ENCODE peak calls at places on chromosomes 13 and 19, in six cellular contexts. E, W, B, X, H and G are unnamed samples.

GRCh38 chr19:48290341-48290922 is 20.6 kb downstream of the ZNF114 start:
- DNase-seq in W (no peak), E (no peak), X (peak), B (peak), H (no peak), G (peak)

GRCh38 chr19:21109116-21109515 is 27.1 kb downstream of the ZNF714 start:
- DNase-seq in X (no peak), E (no peak), W (peak), H (no peak), B (no peak), G (peak)

GRCh38 chr13:33543089-33543459 is 257.5 kb upstream of the STARD13 start:
- DNase-seq in W (no peak), E (peak), B (no peak), H (no peak), X (no peak), G (no peak)

GRCh38 chr13:20711301-20712044 is 8.0 kb downstream of the IL17D start:
- DNase-seq in B (no peak), W (no peak), E (no peak), H (no peak), X (peak), G (no peak)

GRCh38 chr13:104253063-104253680 is 1187.0 kb upstream of the SLC10A2 start:
- DNase-seq in W (no peak), H (no peak), B (no peak), X (no peak), E (no peak), G (no peak)

GRCh38 chr13:43116242-43116641 is 92.9 kb downstream of the DNAJC15 start:
- DNase-seq in H (no peak), X (no peak), E (no peak), W (no peak), B (no peak), G (no peak)

GRCh38 chr13:110419391-110419791 is 112.3 kb downstream of the COL4A2 start:
- DNase-seq in H (no peak), E (no peak), X (no peak), W (no peak), B (no peak), G (no peak)

GRCh38 chr19:29528350-29528945 is 2.7 kb downstream of the VSTM2B start:
- DNase-seq in X (peak), W (peak), B (peak), H (peak), E (no peak), G (no peak)

GRCh38 chr19:46373573-46374359 is 26.9 kb downstream of the PPP5C start:
- DNase-seq in X (no peak), H (no peak), W (no peak), B (peak), E (peak), G (no peak)

GRCh38 chr13:49585220-49586157 is at the start of gene RCBTB1:
- DNase-seq in W (peak), E (peak), H (peak), B (peak), X (peak), G (peak)

GRCh38 chr19:48424694-48425219 is 21.0 kb upstream of the GRWD1 start:
- DNase-seq in E (no peak), H (no peak), B (no peak), W (no peak), X (no peak), G (peak)

GRCh38 chr13:46032341-46032740 is 20.2 kb downstream of the ZC3H13 start:
- DNase-seq in B (no peak), W (no peak), H (no peak), X (no peak), E (no peak), G (no peak)

GRCh38 chr19:33392341-33393285 is 19.1 kb downstream of the CEBPG start:
- DNase-seq in E (peak), X (no peak), B (no peak), H (peak), W (no peak), G (no peak)

GRCh38 chr19:18867199-18867598 is 28.8 kb downstream of the CERS1 start:
- DNase-seq in W (no peak), E (no peak), B (no peak), X (no peak), H (no peak), G (no peak)

GRCh38 chr13:21047087-21047486 is 14.3 kb downstream of the LATS2 start:
- DNase-seq in B (no peak), E (no peak), W (no peak), X (no peak), H (no peak), G (no peak)

GRCh38 chr19:50492303-50493052 is 15.8 kb upstream of the GARIN5A start:
- DNase-seq in H (no peak), E (no peak), B (no peak), X (no peak), W (no peak), G (no peak)

GRCh38 chr19:2228157-2229030 is 7.7 kb downstream of the PLEKHJ1 start:
- DNase-seq in X (no peak), B (no peak), E (no peak), W (no peak), H (no peak), G (no peak)

GRCh38 chr13:79194272-79194671 is 211.8 kb downstream of the RBM26 start:
- DNase-seq in W (no peak), B (no peak), H (peak), E (no peak), X (no peak), G (no peak)

GRCh38 chr19:18629166-18630088 is 7.4 kb upstream of the KLHL26 start:
- DNase-seq in E (no peak), X (no peak), W (no peak), B (no peak), H (no peak), G (no peak)

GRCh38 chr19:33047422-33047821 is 17.3 kb downstream of the RHPN2 start:
- DNase-seq in B (no peak), W (no peak), X (no peak), E (no peak), H (no peak), G (no peak)

GRCh38 chr13:34545461-34545860 is 396.6 kb upstream of the NBEA start:
- DNase-seq in X (no peak), B (no peak), W (no peak), E (no peak), H (no peak), G (no peak)

GRCh38 chr19:53865918-53866696 is 1.6 kb upstream of the MYADM start:
- DNase-seq in B (peak), E (no peak), W (no peak), X (peak), H (peak), G (peak)